ENCODE peak calls at places on chromosomes 7 and 10, in six cellular contexts. X is A549, Q is foreskin fibroblast, L is fibroblast of pulmonary artery, F is colonic mucosa, I is endothelial cell of umbilical vein. E is an unnamed sample.

GRCh38 chr10:71367279-71367678 is 29.4 kb upstream of the CDH23 start:
- DNase-seq in F (no peak), Q (no peak), X (no peak), L (no peak), I (peak), E (no peak)

GRCh38 chr10:90674927-90675326 is 182.9 kb downstream of the HTR7 start:
- DNase-seq in I (no peak), F (no peak), X (no peak), Q (peak), L (peak), E (peak)

GRCh38 chr10:96414303-96414702 is 55.5 kb upstream of the OPALIN start:
- DNase-seq in X (no peak), Q (no peak), F (peak), I (no peak), L (no peak), E (no peak)

GRCh38 chr10:13972609-13973008 is 358.1 kb downstream of the FRMD4A start:
- DNase-seq in F (no peak), L (no peak), X (no peak), Q (no peak), I (no peak), E (no peak)

GRCh38 chr7:92245487-92246362 is at the start of the genes ANKIB1 and KRIT1:
- DNase-seq in X (peak), Q (peak), I (peak), L (peak), F (peak), E (peak)

GRCh38 chr7:75033826-75034225 is 39.8 kb downstream of the RCC1L start:
- DNase-seq in I (no peak), X (no peak), F (no peak), L (no peak), Q (peak), E (no peak)

GRCh38 chr10:128247576-128247975 is 121.4 kb upstream of the MKI67 start:
- DNase-seq in Q (no peak), X (no peak), F (no peak), L (no peak), I (no peak), E (no peak)

GRCh38 chr7:151930695-151931094 is 25.6 kb upstream of the GALNTL5 start:
- DNase-seq in L (peak), X (no peak), F (no peak), I (no peak), Q (no peak), E (no peak)

GRCh38 chr7:409344-410281 is 110.0 kb downstream of the PDGFA start:
- DNase-seq in F (no peak), I (no peak), L (no peak), X (no peak), Q (no peak), E (no peak)

GRCh38 chr7:150799741-150800575 is at the start of gene TMEM176B:
- DNase-seq in L (no peak), X (no peak), F (peak), I (no peak), Q (no peak), E (no peak)

GRCh38 chr7:155011081-155011480 is 8.2 kb upstream of the PAXIP1 start:
- DNase-seq in Q (no peak), F (no peak), I (no peak), X (no peak), L (no peak), E (no peak)

GRCh38 chr10:132399117-132400035 is 2.4 kb downstream of the PWWP2B start:
- DNase-seq in F (peak), X (no peak), L (no peak), Q (no peak), I (no peak), E (no peak)

GRCh38 chr7:122290476-122290875 is 14.1 kb downstream of the FEZF1 start:
- DNase-seq in L (no peak), X (no peak), F (no peak), Q (no peak), I (no peak), E (no peak)

GRCh38 chr7:20301311-20301939 is 29.3 kb upstream of the ITGB8 start:
- DNase-seq in F (no peak), L (peak), Q (peak), X (no peak), I (peak), E (peak)

GRCh38 chr7:98398567-98399372 is 2.1 kb downstream of the BAIAP2L1 start:
- DNase-seq in L (no peak), X (no peak), Q (peak), F (no peak), I (no peak), E (no peak)

GRCh38 chr7:41103331-41103730 is 599.6 kb downstream of the INHBA start:
- DNase-seq in F (no peak), Q (peak), L (peak), I (no peak), X (no peak), E (no peak)

GRCh38 chr10:89327803-89328441 is at the start of gene IFIT3:
- DNase-seq in L (peak), Q (peak), X (peak), F (peak), I (peak), E (peak)
- TF ChIP-seq CTCF in L (no peak), Q (no peak), X (no peak), F (no peak), I (no peak), E (no peak)

DNA sequence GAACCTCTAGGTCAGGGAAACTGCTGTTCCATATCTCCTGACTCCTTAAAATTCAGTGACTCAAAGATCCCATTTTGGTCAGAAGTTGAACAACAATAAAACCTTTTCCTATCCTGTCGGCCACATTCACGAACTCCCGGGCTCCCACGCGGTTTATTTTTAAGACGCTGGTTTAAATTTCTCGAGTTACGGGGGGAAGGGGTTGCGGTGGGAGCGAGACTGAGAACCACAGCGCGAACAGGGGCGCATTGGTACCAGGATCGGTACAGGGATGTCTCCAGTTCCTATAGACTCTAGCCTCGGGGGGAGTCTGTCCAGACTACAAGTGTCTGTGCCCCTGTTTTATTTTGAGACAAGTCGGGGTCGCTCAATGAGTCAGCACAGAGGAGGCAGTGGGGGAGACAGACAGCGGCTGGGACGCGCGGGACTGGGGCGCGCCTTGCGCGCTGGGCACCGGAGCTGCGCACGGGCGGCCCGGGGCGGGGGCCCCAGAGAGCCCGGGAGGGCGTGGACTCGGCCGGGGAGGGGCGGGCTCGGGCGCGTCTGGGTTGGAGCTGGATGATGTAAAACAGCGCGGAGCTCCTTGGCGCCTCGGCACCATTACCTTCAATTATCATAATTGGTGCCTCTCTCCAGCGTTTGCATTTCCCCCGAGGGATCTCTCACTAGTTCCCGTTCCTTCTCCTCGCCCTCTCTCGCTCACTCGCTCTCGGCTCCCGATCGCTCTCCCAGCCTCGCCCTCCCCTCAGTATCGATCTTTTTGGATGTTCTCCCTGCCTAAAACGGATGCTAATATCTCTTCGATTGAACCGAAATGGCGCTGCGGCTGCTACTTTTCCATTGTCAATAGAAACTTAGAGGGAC is 8.7 kb upstream of the BAMBI start:
- DNase-seq in X (peak), L (peak), F (peak), Q (peak), I (peak), E (no peak)
- H3K4me3 ChIP-seq in X (peak), L (peak), F (peak), Q (peak), I (peak), E (peak)

GRCh38 chr7:5429253-5429856 is 5.7 kb upstream of the TNRC18 start:
- DNase-seq in L (peak), X (no peak), F (peak), Q (peak), I (peak), E (peak)

GRCh38 chr7:5426226-5426475 is 2.5 kb upstream of the TNRC18 start:
- DNase-seq in I (peak), X (no peak), Q (peak), L (peak), F (no peak), E (peak)

GRCh38 chr7:5429857-5430611 is 6.4 kb upstream of the TNRC18 start:
- DNase-seq in L (no peak), F (peak), Q (peak), I (no peak), X (no peak), E (no peak)

GRCh38 chr7:5430612-5430947 is 6.9 kb upstream of the TNRC18 start:
- DNase-seq in X (no peak), I (no peak), L (no peak), Q (no peak), F (no peak), E (no peak)

DNA sequence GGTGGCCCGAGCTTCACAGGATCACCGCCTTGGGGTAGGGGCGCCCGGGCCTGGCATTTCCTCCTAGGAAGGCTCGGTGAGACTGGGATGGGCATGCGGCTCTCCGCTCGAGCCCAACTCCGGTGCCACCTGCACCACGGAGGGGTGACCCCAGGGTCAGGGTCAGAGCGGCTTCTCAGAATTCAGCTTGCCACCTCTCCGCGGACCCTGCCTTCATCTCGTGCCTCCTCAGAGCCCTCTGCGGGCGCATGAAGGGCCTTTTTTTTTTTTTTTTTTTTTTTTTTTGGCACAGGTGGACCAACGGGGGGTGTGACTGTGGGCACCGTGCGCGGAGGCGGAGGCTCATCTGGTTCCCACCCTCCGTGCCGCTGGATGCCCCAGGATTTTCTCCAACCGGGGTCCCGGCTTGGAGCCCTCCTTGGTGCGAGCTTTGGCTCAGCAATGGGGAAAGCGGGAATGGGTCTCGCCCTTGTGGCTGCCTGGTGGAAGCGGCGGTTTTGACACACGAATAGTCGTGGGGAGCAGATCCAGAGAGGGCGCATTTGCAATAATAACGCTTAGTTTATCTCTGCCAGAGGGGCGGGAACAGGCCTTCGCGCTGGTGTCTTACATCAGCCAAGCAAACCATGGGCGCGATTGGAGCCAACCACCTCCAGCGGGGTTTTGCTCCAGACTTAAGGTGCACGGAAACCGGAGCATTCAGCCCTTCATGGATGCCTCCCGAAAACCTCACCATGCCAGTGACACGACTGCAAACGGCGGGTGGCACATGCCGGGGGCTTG is 5.0 kb upstream of the TNRC18 start:
- DNase-seq in I (peak), Q (peak), L (peak), F (peak), X (no peak), E (peak)
- TF ChIP-seq CTCF in I (peak), Q (peak), L (peak), F (no peak), X (no peak), E (peak)

GRCh38 chr10:43322769-43323168 is 48.7 kb upstream of the FXYD4 start:
- DNase-seq in Q (peak), X (peak), I (peak), L (peak), F (peak), E (peak)

GRCh38 chr10:43323245-43323644 is 48.2 kb upstream of the FXYD4 start:
- DNase-seq in X (no peak), F (no peak), L (no peak), I (no peak), Q (no peak), E (no peak)

GRCh38 chr10:43324847-43325246 is 46.6 kb upstream of the FXYD4 start:
- DNase-seq in Q (no peak), L (no peak), X (no peak), F (no peak), I (no peak), E (no peak)

GRCh38 chr10:43320226-43320625 is 51.2 kb upstream of the FXYD4 start:
- DNase-seq in Q (no peak), I (no peak), L (no peak), F (no peak), X (no peak), E (no peak)

DNA sequence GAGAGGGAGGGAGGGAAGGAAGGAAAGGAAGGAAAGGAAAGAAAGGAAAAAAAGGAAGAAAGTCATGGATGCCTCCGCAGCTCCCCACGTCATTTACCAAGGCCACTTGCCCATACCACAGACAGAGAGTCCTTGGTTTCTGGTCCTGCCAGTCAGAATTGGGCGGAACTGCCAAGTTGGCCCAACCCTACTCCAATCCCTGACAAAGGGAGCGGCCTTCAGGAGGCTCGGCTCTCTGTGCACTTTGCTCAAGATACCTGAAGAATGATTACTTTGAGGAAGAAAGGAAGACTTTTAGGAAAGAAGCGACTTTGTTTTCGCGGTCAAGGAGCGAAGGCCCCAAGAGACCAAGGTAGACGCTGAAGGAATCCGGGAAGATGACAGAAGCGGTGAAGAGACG is 49.1 kb upstream of the FXYD4 start:
- DNase-seq in X (no peak), I (no peak), F (peak), L (no peak), Q (no peak), E (no peak)
- H3K4me3 ChIP-seq in X (peak), I (no peak), F (peak), L (no peak), Q (no peak), E (no peak)

GRCh38 chr10:94500063-94500462 is 45.5 kb upstream of the HELLS start:
- DNase-seq in Q (peak), F (no peak), I (no peak), X (no peak), L (peak), E (peak)
- TF ChIP-seq CTCF in Q (peak), F (no peak), I (peak), X (peak), L (peak), E (peak)

GRCh38 chr10:26437637-26438461 is at the start of gene APBB1IP:
- DNase-seq in L (peak), X (no peak), F (peak), I (no peak), Q (peak), E (no peak)

GRCh38 chr10:26440091-26440445 is 1.9 kb downstream of the APBB1IP start:
- DNase-seq in I (no peak), F (no peak), X (no peak), Q (no peak), L (no peak), E (no peak)

GRCh38 chr10:26438534-26439269 is 561 bp downstream of the APBB1IP start:
- DNase-seq in L (no peak), X (no peak), F (peak), I (no peak), Q (no peak), E (no peak)

GRCh38 chr10:26441491-26442214 is 3.5 kb downstream of the APBB1IP start:
- DNase-seq in I (no peak), F (no peak), X (no peak), Q (no peak), L (no peak), E (peak)

DNA sequence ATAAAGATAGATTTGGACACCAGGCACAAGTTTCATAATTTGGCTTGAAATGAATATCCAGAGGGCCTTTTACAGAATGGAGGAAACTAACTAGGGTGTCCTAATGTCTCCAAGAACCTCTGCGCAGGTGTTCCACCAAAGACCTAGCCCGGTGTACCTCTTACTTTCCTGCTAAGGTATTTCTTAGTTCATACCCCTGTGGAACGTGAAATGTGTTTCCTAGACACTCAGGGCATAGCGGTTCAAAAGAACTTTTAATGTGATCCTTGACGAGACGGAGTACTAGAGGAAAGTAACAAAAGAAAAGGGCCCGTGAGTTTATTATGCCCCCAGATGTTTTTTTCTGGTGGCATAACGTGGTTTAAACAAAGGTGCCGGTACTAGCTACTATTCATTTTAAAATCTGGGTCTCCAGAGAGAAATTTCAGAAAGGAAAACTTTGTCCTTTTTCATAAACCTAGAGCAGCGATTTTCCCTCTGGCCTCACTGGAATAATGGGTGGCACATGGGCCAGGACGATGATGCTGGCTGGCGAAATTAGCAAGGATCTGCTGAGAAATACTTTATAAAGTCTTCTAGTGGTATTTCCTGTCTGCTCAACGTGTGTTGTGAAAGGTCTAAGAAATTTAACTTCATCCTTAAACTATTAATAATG is 1.4 kb downstream of the APBB1IP start:
- DNase-seq in Q (no peak), F (no peak), X (no peak), L (no peak), I (no peak), E (no peak)
- H3K4me3 ChIP-seq in Q (no peak), F (peak), X (peak), L (no peak), I (no peak), E (no peak)

DNA sequence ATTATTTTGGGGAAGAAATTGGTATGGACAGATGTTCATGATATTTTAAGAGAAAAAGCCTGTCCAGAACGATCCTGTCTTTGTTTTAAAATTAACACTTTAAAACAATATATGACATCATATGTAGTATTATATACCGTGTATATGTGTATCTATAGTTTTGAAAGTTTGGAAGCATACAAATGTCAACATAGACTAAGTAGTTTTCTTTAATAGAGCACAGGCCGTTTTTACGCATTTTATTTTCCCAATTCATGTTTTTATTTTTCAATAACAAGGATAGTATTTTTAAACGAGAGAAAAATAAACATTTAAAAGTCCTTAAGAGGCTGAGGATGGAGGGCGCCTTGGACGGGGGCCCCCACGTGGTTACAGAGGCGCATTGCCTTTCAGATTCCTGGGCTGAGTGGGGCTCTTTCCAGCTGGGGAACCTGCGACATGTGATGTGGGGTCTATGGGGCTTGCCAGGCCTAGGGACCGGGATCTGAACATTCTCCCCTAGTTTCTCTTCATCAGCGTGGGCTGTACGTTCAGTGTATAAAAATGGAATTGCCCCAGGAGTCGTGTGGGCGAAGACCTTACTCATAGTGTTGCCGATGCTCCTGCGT is 127.8 kb upstream of the ZNF746 start:
- DNase-seq in X (peak), F (peak), L (peak), Q (peak), I (peak), E (peak)
- TF ChIP-seq CTCF in X (peak), F (peak), L (peak), Q (peak), I (peak), E (peak)

GRCh38 chr10:114402871-114403544 is 1.3 kb downstream of the AFAP1L2 start:
- DNase-seq in I (no peak), X (no peak), F (no peak), Q (no peak), L (no peak), E (no peak)
- H3K4me3 ChIP-seq in I (peak), X (peak), F (peak), Q (peak), L (no peak), E (peak)